ENCODE peak calls at places on chromosomes 12 and 14, in four cellular contexts. A is DMS53, M is amniotic stem cell, X is NCI-H1092 treated with DMSO at 0.1 percent for 48 hours. Q is an unnamed sample.
A peak's percentile ranks its signal among the peaks of the same experiment; 100 is the strongest.

GRCh38 chr12:98752726-98753125 is 107.6 kb downstream of the APAF1 start:
- DNase-seq in A (no peak), M (peak; percentile 33), X (no peak), Q (no peak)

GRCh38 chr12:112992541-112993398 is 14.5 kb downstream of the OAS2 start:
- DNase-seq in A (peak; percentile 88), M (peak; percentile 20), X (peak; percentile 65), Q (peak; percentile 70)

GRCh38 chr14:105430535-105430934 is 10.9 kb downstream of the MTA1 start:
- DNase-seq in A (no peak), M (no peak), X (no peak), Q (no peak)

GRCh38 chr12:3671330-3672112 is 81.4 kb downstream of the CRACR2A start:
- DNase-seq in A (no peak), M (no peak), X (no peak), Q (no peak)

GRCh38 chr12:106138279-106138645 is 492 bp downstream of the NUAK1 start:
- DNase-seq in A (peak; percentile 72), M (no peak), X (peak; percentile 36), Q (no peak)

GRCh38 chr14:20679907-20680306 is 4.5 kb upstream of the RNASE4 start:
- DNase-seq in A (no peak), M (no peak), X (no peak), Q (peak; percentile 29)

GRCh38 chr14:89359477-89360222 is 57.4 kb downstream of the FOXN3 start:
- DNase-seq in A (no peak), M (no peak), X (no peak), Q (no peak)

GRCh38 chr12:24198070-24198469 is 248.6 kb upstream of the SOX5 start:
- DNase-seq in A (no peak), M (no peak), X (no peak), Q (no peak)

GRCh38 chr12:49998453-49998852 is 25.7 kb downstream of the AQP6 start:
- DNase-seq in A (no peak), M (no peak), X (no peak), Q (no peak)

GRCh38 chr12:117674763-117675162 is 294.0 kb downstream of the KSR2 start:
- DNase-seq in A (no peak), M (no peak), X (no peak), Q (no peak)

Q was measured in SK-N-SH.